ENCODE peak calls at places on chromosomes 4 and X, in four cellular contexts. V is GM12878, G is K562, D is HepG2. K is an unnamed sample.

GRCh38 chr4:83599183-83599582 is 63.3 kb downstream of the GPAT3 start:
- DNase-seq in V (no peak), D (peak; percentile 27), G (peak; percentile 55), K (peak; percentile 32)

GRCh38 chrX:1387141-1387776 is 4.7 kb downstream of the SLC25A6 start:
- DNase-seq in V (no peak), G (no peak), D (no peak), K (no peak)

GRCh38 chr4:94436512-94436911 is 15.2 kb upstream of the PDLIM5 start:
- DNase-seq in V (no peak), G (no peak), D (no peak), K (no peak)

GRCh38 chr4:153792007-153792892 is 3.4 kb upstream of the SFRP2 start:
- DNase-seq in D (no peak), G (peak; percentile 40), V (no peak), K (no peak)

GRCh38 chr4:20944451-20944850 is 244.2 kb downstream of the PACRGL start:
- DNase-seq in V (no peak), G (no peak), D (no peak), K (no peak)

GRCh38 chr4:138344064-138344463 is 101.9 kb upstream of the SLC7A11 start:
- DNase-seq in G (no peak), D (no peak), V (no peak), K (no peak)

GRCh38 chr4:89534356-89534755 is 226.8 kb upstream of the GPRIN3 start:
- DNase-seq in V (no peak), G (no peak), D (no peak), K (no peak)

GRCh38 chr4:70712604-70713452 is 8.9 kb upstream of the RUFY3 start:
- DNase-seq in D (no peak), G (no peak), V (no peak), K (no peak)

GRCh38 chr4:24794916-24795665 is at the start of gene SOD3:
- DNase-seq in V (no peak), D (peak; percentile 18), G (peak; percentile 52), K (no peak)

GRCh38 chr4:99383833-99384392 is 31.4 kb upstream of the ADH1C start:
- DNase-seq in V (no peak), G (no peak), D (no peak), K (no peak)
- TF ChIP-seq BHLHE40 in V (no peak), G (no peak), D (no peak), K (no peak)

GRCh38 chr4:185341841-185342240 is 53.9 kb downstream of the LRP2BP start:
- DNase-seq in G (no peak), D (no peak), V (peak; percentile 66), K (no peak)
- TF ChIP-seq TARDBP in G (no peak), D (no peak), V (no peak), K (no peak)

GRCh38 chrX:13194291-13195103 is 125.4 kb downstream of the ATXN3L start:
- DNase-seq in G (no peak), V (no peak), D (no peak), K (no peak)
- TF ChIP-seq BHLHE40 in G (no peak), V (no peak), D (no peak), K (no peak)

GRCh38 chr4:185282968-185283367 is 73.6 kb downstream of the SNX25 start:
- DNase-seq in V (no peak), D (no peak), G (no peak), K (no peak)
- TF ChIP-seq TARDBP in V (no peak), D (no peak), G (no peak), K (no peak)

GRCh38 chr4:128450326-128451120 is 162.9 kb upstream of the PGRMC2 start:
- DNase-seq in V (no peak), D (no peak), G (no peak), K (no peak)
- TF ChIP-seq BHLHE40 in V (no peak), D (no peak), G (no peak), K (no peak)

GRCh38 chrX:63436865-63437264 is 85.7 kb upstream of the SPIN4 start:
- DNase-seq in D (no peak), G (no peak), V (no peak), K (no peak)

GRCh38 chrX:63439580-63439979 is 88.4 kb upstream of the SPIN4 start:
- DNase-seq in V (no peak), D (no peak), G (no peak), K (no peak)

GRCh38 chrX:63430026-63430425 is 78.9 kb upstream of the SPIN4 start:
- DNase-seq in V (no peak), D (no peak), G (no peak), K (no peak)

GRCh38 chrX:63434665-63435064 is 83.5 kb upstream of the SPIN4 start:
- DNase-seq in G (peak; percentile 21), D (no peak), V (no peak), K (no peak)

GRCh38 chrX:63434206-63434605 is 83.1 kb upstream of the SPIN4 start:
- DNase-seq in G (no peak), V (no peak), D (no peak), K (no peak)
- TF ChIP-seq TARDBP in G (no peak), V (no peak), D (no peak), K (no peak)

GRCh38 chrX:43882294-43882681 is at the start of gene MAOB:
- DNase-seq in V (no peak), G (peak; percentile 50), D (peak; percentile 63), K (peak; percentile 53)
- TF ChIP-seq BHLHE40 in V (no peak), G (no peak), D (no peak), K (no peak)

GRCh38 chr4:121472937-121473721 is 92.3 kb upstream of the QRFPR start:
- DNase-seq in V (no peak), G (no peak), D (no peak), K (no peak)
- TF ChIP-seq TARDBP in V (no peak), G (no peak), D (no peak), K (no peak)